ENCODE peak calls at places on chromosomes 12 and 14, in seven cellular contexts. J, C, F, T, O, D and H are unnamed samples.

GRCh38 chr14:93337143-93337753 is 4.4 kb upstream of the BTBD7 start:
- DNase-seq in J (no peak), C (peak), F (no peak), T (no peak), O (no peak), D (no peak), H (no peak)

GRCh38 chr12:11730299-11731041 is 81.0 kb downstream of the ETV6 start:
- DNase-seq in J (no peak), C (no peak), F (no peak), T (no peak), O (no peak), D (no peak), H (peak)

GRCh38 chr12:109301643-109302176 is 7.4 kb downstream of the FOXN4 start:
- DNase-seq in J (no peak), C (peak), F (no peak), T (no peak), O (no peak), D (no peak), H (no peak)

GRCh38 chr12:63318933-63319332 is 167.9 kb upstream of the AVPR1A start:
- DNase-seq in J (no peak), C (no peak), F (no peak), T (no peak), O (no peak), D (no peak), H (no peak)

GRCh38 chr12:12889701-12890100 is 1.7 kb upstream of the GPRC5A start:
- DNase-seq in J (no peak), C (no peak), F (no peak), T (no peak), O (no peak), D (no peak), H (no peak)

GRCh38 chr14:91177073-91177796 is 63.4 kb downstream of the DGLUCY start:
- DNase-seq in J (no peak), C (peak), F (peak), T (peak), O (peak), D (peak), H (no peak)

GRCh38 chr12:121060149-121061001 is 21.3 kb upstream of the OASL start:
- DNase-seq in J (no peak), C (peak), F (peak), T (peak), O (peak), D (peak), H (peak)

GRCh38 chr14:61678966-61679365 is 16.3 kb upstream of the HIF1A start:
- DNase-seq in J (no peak), C (peak), F (no peak), T (no peak), O (no peak), D (no peak), H (no peak)

GRCh38 chr12:109020750-109021380 is at the start of gene SVOP:
- DNase-seq in J (peak), C (peak), F (peak), T (peak), O (peak), D (peak), H (peak)

DNA sequence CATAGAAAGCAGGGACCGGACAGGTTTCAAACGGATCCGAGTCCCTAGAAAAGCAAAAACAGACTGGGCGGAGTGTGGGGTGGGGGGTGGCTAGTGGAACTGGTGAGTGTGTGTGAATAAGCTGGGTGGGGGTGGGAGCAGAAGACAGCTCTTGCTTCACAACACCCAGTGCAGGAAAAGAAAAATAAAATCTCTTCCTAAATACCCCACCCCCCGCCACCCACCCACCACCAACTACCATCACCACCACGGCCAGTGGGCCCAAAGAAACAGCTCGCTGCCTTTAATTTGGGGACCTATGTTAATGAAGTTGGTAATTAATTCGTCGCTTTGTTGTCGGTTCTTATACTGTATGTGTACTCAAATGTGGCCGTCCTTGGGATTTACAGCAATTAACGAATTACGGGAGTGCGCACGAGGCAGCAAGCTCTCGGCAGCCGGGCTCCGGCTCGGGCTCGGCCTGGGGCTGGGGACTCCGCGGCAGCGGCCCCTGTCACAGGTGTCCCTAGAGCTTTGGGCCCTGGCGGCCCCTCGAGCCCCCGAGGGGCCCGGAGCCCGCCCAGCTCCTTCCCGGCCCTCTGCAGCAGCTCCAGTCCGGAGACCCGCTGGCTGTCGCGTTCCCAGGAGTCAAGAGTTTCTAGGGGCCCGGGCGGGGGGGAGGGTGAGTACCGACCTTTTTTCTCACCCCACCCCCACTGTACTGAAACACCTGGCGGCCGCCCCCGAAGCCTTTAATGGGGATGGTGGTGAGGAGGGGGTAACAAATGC is 1.5 kb upstream of the OTX2 start:
- DNase-seq in J (no peak), C (peak), F (no peak), T (no peak), O (no peak), D (no peak), H (no peak)
- H3K4me3 ChIP-seq in J (no peak), C (peak), F (no peak), T (no peak), O (no peak), D (no peak), H (no peak)

GRCh38 chr12:67434653-67435375 is 165.7 kb downstream of the CAND1 start:
- DNase-seq in J (peak), C (no peak), F (peak), T (no peak), O (peak), D (peak), H (no peak)
- H3K4me3 ChIP-seq in J (peak), C (no peak), F (no peak), T (no peak), O (no peak), D (no peak), H (no peak)

GRCh38 chr12:138171-138897 is 71.8 kb downstream of the IQSEC3 start:
- DNase-seq in J (no peak), C (no peak), F (no peak), T (no peak), O (no peak), D (no peak), H (no peak)
- H3K4me3 ChIP-seq in J (no peak), C (no peak), F (no peak), T (no peak), O (no peak), D (no peak), H (no peak)

DNA sequence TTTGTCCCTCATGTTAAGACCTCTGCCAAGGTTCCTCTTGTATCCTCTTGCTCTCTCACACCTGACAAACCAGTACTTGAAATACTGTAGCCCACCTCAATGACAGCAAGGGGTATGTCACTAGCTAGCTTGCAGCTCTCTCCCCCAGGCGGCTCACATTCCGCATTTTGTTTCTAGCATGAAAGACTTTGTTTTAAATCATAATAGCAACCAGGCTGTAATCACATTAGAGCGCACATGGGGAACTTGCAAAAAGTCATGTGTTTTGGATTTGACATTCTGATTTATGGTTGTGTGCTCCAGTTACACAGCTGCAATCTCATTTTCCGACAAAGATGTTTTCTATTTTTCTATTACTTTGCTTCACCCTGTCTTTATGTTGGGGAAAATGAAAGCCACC is 384.6 kb downstream of the BMP4 start:
- DNase-seq in J (peak), C (peak), F (no peak), T (no peak), O (no peak), D (no peak), H (no peak)
- H3K4me3 ChIP-seq in J (no peak), C (no peak), F (no peak), T (no peak), O (no peak), D (no peak), H (no peak)

DNA sequence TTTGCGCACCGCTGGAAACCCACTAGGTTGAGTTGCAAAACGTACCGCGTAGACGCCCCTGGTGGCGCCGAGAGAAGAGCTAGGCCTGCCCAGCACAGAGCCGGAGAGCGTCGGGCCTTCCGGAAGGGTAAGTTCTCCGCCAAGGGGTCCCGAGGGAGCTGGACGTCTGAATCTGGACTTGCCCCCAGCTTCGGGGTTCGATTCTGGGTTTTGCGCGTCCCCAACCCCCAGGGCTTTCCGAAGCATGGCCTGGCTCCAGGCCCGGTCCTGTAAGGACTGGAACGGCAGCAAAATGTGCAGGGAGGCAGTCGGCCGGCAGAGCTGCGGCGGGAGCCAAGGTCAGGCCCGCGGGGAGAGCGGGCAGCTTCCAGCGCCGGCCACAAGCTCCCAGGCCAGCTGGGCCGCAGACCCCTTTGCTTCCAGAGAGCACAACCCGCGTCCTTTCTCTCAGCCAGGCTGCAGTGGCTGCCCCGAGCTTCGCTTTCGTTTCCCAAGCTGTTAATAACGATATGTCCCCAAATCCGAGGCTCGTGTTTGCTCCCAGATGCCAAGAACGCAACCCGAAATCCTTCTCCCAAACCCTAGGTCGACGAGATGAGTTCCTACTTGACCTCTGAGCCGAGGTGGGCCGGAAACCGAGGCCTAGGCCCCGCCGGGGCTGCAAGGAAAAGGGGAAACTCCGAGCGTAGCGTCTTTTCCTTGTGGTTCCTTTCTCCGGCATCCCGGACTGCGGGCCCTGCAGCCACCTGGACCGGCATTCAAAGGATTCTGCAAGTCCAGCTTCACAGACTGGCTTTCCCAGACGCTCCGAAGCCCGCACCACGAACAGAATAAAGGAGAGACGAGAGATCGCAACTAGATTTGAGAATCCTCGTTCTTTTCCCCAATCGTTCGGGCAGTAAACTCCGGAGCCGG is 3.2 kb upstream of the TBX5 start:
- DNase-seq in J (no peak), C (peak), F (peak), T (no peak), O (no peak), D (peak), H (no peak)
- H3K4me3 ChIP-seq in J (peak), C (no peak), F (peak), T (no peak), O (no peak), D (peak), H (no peak)

GRCh38 chr14:100127853-100128455 is 31.5 kb downstream of the DEGS2 start:
- DNase-seq in J (no peak), C (no peak), F (no peak), T (no peak), O (no peak), D (no peak), H (no peak)

GRCh38 chr14:100129161-100129589 is 30.3 kb downstream of the DEGS2 start:
- DNase-seq in J (no peak), C (no peak), F (peak), T (no peak), O (no peak), D (peak), H (no peak)

GRCh38 chr14:100124551-100125088 is 34.8 kb downstream of the DEGS2 start:
- DNase-seq in J (no peak), C (no peak), F (no peak), T (no peak), O (no peak), D (no peak), H (no peak)

GRCh38 chr14:100128688-100129087 is 30.8 kb downstream of the DEGS2 start:
- DNase-seq in J (no peak), C (no peak), F (no peak), T (no peak), O (no peak), D (no peak), H (no peak)

DNA sequence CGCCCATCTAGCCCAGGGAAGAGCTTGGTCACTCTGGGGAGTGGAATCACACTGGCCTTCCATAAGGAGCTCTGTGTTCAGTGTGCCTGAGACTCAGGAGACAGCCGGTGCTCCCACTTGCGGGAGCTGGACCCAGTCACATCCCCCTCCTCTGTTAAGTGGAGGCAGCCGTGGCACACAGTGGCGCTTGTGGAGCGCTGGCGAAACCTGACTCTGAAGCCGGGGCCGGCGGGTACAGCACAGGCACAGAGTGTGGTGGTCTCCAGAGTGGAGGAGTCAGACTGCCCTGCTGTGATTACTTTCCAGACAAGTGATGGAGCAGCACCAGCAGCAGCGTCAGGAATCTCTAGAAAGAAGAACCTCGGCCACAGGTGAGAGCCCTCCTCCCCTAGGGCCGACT is 33.0 kb downstream of the DEGS2 start:
- DNase-seq in J (no peak), C (no peak), F (no peak), T (no peak), O (no peak), D (no peak), H (no peak)
- H3K4me3 ChIP-seq in J (no peak), C (no peak), F (no peak), T (no peak), O (no peak), D (no peak), H (no peak)

DNA sequence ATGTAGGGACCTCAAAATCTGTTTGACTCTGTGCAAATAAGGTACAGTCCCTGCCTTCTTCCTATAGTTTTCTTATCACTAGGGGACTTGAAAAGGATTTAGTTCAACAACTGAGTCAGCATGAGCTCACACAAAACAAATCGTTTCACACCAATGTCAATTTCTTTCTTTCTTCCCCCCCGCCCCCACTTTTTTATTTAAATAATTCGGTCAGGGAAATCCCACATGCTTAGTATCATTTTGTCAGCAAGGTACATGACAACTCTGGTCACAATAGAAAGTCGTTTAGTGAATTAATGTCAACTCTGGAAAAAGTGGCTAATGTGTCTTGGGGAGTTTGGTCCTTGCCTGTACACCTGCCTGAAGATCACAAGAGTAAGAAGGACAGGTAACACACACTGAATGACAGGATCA is 232.2 kb upstream of the PLEKHG7 start:
- DNase-seq in J (no peak), C (no peak), F (no peak), T (peak), O (no peak), D (no peak), H (peak)
- H3K4me3 ChIP-seq in J (no peak), C (no peak), F (no peak), T (peak), O (no peak), D (no peak), H (no peak)